ENCODE peak calls at places on chromosomes 13 and 19, in four cellular contexts. O is IMR-90, E is HepG2, B is K562. D is an unnamed sample.

GRCh38 chr19:33152178-33152577 is 20.3 kb downstream of the WDR88 start:
- DNase-seq in O (peak), E (no peak), B (no peak), D (no peak)

GRCh38 chr13:32976046-32976781 is 40.0 kb upstream of the KL start:
- DNase-seq in O (no peak), E (no peak), B (no peak), D (no peak)

GRCh38 chr13:42796747-42797356 is 15.5 kb downstream of the FAM216B start:
- DNase-seq in O (no peak), E (no peak), B (no peak), D (no peak)

GRCh38 chr13:77574076-77574475 is 38.6 kb downstream of the SCEL start:
- DNase-seq in O (no peak), E (no peak), B (no peak), D (no peak)

GRCh38 chr19:10549733-10550132 is 6.0 kb downstream of the ATG4D start:
- DNase-seq in O (no peak), E (no peak), B (no peak), D (no peak)

GRCh38 chr19:798415-799075 is 1.3 kb downstream of the PTBP1 start:
- DNase-seq in O (no peak), E (peak), B (no peak), D (no peak)

GRCh38 chr13:39765801-39766463 is 110.5 kb downstream of the COG6 start:
- DNase-seq in O (no peak), E (no peak), B (no peak), D (peak)

GRCh38 chr13:113144255-113144629 is 14.2 kb upstream of the PROZ start:
- DNase-seq in O (no peak), E (no peak), B (no peak), D (no peak)

GRCh38 chr13:94305463-94305862 is 174.0 kb downstream of the DCT start:
- DNase-seq in O (peak), E (no peak), B (no peak), D (peak)

GRCh38 chr13:40600145-40600751 is 66.2 kb downstream of the FOXO1 start:
- DNase-seq in O (no peak), E (no peak), B (no peak), D (no peak)

GRCh38 chr13:44575035-44575434 is 1.1 kb downstream of the TSC22D1 start:
- DNase-seq in O (no peak), E (no peak), B (no peak), D (no peak)

GRCh38 chr19:33498391-33499000 is 23.1 kb downstream of the PEPD start:
- DNase-seq in O (no peak), E (no peak), B (no peak), D (no peak)

GRCh38 chr19:6740589-6741348 is 1.3 kb downstream of the TRIP10 start:
- DNase-seq in O (peak), E (no peak), B (peak), D (peak)

GRCh38 chr13:32150794-32151193 is 119.2 kb downstream of the FRY start:
- DNase-seq in O (peak), E (no peak), B (no peak), D (no peak)

GRCh38 chr19:50649433-50650391 is at the start of gene C19orf81:
- DNase-seq in O (peak), E (no peak), B (peak), D (peak)

GRCh38 chr13:66076417-66076816 is 1153.7 kb downstream of the PCDH9 start:
- DNase-seq in O (peak), E (no peak), B (no peak), D (no peak)

GRCh38 chr19:34217952-34218817 is 36.2 kb upstream of the GARRE1 start:
- DNase-seq in O (peak), E (no peak), B (peak), D (no peak)

GRCh38 chr19:41225238-41226052 is 6.4 kb downstream of the AXL start:
- DNase-seq in O (peak), E (peak), B (peak), D (peak)

GRCh38 chr13:93260591-93260990 is 34.0 kb downstream of the GPC6 start:
- DNase-seq in O (peak), E (no peak), B (no peak), D (no peak)

GRCh38 chr19:39807846-39808364 is 26.1 kb downstream of the DYRK1B start:
- DNase-seq in O (no peak), E (no peak), B (no peak), D (no peak)

GRCh38 chr19:36113895-36114762 is 546 bp downstream of the POLR2I start:
- DNase-seq in O (peak), E (no peak), B (peak), D (peak)

GRCh38 chr13:53015044-53015443 is 13.6 kb upstream of the OLFM4 start:
- DNase-seq in O (no peak), E (no peak), B (no peak), D (no peak)

GRCh38 chr13:43805071-43805468 is 18.3 kb upstream of the ENOX1 start:
- DNase-seq in O (peak), E (peak), B (no peak), D (peak)

GRCh38 chr13:44437356-44438233 is 64.0 kb downstream of the SERP2 start:
- DNase-seq in O (peak), E (peak), B (no peak), D (no peak)

GRCh38 chr13:30963794-30964193 is 31.3 kb downstream of the TEX26 start:
- DNase-seq in O (peak), E (no peak), B (no peak), D (no peak)

GRCh38 chr13:106083620-106084350 is 451.7 kb downstream of the EFNB2 start:
- DNase-seq in O (peak), E (peak), B (no peak), D (peak)

GRCh38 chr19:32407004-32407992 is 1.7 kb downstream of the DPY19L3 start:
- DNase-seq in O (peak), E (peak), B (peak), D (no peak)

GRCh38 chr13:46735425-46735824 is 61.5 kb downstream of the ESD start:
- DNase-seq in O (no peak), E (no peak), B (no peak), D (no peak)

GRCh38 chr19:58154287-58154678 is 3.7 kb upstream of the ZNF329 start:
- DNase-seq in O (peak), E (peak), B (peak), D (no peak)

GRCh38 chr19:18439025-18439909 is 1.3 kb upstream of the ISYNA1 start:
- DNase-seq in O (peak), E (peak), B (peak), D (no peak)

GRCh38 chr19:911197-912033 is 1.6 kb downstream of the R3HDM4 start:
- DNase-seq in O (no peak), E (no peak), B (no peak), D (no peak)

GRCh38 chr13:93220073-93220472 is 6.5 kb upstream of the GPC6 start:
- DNase-seq in O (no peak), E (no peak), B (peak), D (no peak)

GRCh38 chr13:113929628-113930615 is 44.0 kb downstream of the C13orf46 start:
- DNase-seq in O (no peak), E (no peak), B (no peak), D (no peak)

GRCh38 chr13:75480691-75481175 is 1.2 kb downstream of the TBC1D4 start:
- DNase-seq in O (peak), E (peak), B (peak), D (peak)

GRCh38 chr13:73168226-73168992 is 109.6 kb downstream of the KLF5 start:
- DNase-seq in O (peak), E (no peak), B (no peak), D (no peak)

GRCh38 chr19:5050016-5050656 is 81.2 kb downstream of the KDM4B start:
- DNase-seq in O (no peak), E (no peak), B (no peak), D (no peak)

GRCh38 chr19:5048091-5048726 is 79.3 kb downstream of the KDM4B start:
- DNase-seq in O (peak), E (peak), B (peak), D (peak)

GRCh38 chr19:5049561-5049960 is 80.6 kb downstream of the KDM4B start:
- DNase-seq in O (no peak), E (no peak), B (no peak), D (no peak)

GRCh38 chr19:5047251-5047935 is 78.5 kb downstream of the KDM4B start:
- DNase-seq in O (no peak), E (no peak), B (no peak), D (no peak)

DNA sequence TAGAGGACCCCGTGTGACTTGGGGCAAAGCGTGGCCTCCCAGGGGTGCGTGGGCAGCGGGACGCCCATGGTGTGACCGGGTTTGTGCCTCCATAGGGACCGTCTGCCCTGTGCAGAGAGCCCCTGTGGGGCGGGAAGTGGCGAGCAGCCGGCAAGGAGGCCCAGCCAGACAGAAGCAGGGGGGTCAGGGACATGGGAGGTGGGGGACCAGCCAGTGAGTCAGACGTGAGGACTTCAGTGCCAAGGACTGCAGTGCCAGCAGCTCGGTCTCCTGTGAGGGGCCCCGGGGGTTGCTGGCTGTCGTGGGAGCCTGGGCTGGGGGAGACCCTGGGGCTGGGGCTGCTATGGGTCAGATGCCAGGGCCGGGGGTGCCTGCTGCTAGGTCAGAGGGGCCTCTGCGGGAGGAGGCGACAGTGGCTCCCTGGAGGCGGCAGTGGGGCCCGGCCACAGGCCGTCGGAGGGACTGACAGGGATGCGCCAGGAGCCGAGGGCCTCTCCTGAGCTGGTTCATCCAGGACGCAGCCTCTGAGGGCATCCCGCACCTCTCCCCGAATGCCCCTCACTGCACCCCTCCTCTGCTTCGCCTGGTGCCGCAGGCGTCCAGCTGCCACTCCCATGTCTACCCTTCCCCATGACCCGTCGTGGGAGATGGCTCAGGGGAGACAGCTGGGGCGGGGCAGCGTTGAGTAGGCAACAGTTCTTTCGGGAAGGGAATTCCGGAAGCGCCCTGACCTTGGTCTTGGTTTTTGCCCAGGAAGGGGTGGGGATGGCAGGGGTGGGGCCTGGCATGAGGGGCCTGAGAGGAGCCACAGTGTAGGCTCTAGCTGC is 80.0 kb downstream of the KDM4B start:
- DNase-seq in O (peak), E (no peak), B (no peak), D (peak)
- TF ChIP-seq MAZ in O (peak), E (no peak), B (no peak), D (no peak)

GRCh38 chr19:19873381-19873780 is 7.7 kb downstream of the ZNF253 start:
- DNase-seq in O (no peak), E (no peak), B (no peak), D (no peak)
- TF ChIP-seq MAZ in O (no peak), E (no peak), B (no peak), D (no peak)

GRCh38 chr19:2424686-2425621 is 2.4 kb downstream of the TIMM13 start:
- DNase-seq in O (peak), E (no peak), B (no peak), D (no peak)
- TF ChIP-seq MAZ in O (no peak), E (no peak), B (no peak), D (no peak)

GRCh38 chr19:28836366-28836765 is 376.6 kb downstream of the UQCRFS1 start:
- DNase-seq in O (no peak), E (no peak), B (no peak), D (no peak)
- TF ChIP-seq MAZ in O (no peak), E (no peak), B (no peak), D (no peak)

GRCh38 chr19:12757544-12758274 is 6.1 kb downstream of the BEST2 start:
- DNase-seq in O (peak), E (peak), B (peak), D (peak)
- TF ChIP-seq MAZ in O (no peak), E (no peak), B (no peak), D (no peak)